ENCODE peak calls at places on chromosomes 2 and 18, in eight cellular contexts. A is activated CD4-positive, alpha-beta T cell treated with anti-CD3 and anti-CD28 coated beads, Interleukin-2, amount 10 ng/mL, durations not matched to agents 7 days and 5 days; G is GM04503; S is globus pallidus; H is Calu3; U is AG09319; X is non-pigmented ciliary epithelial cell; I is IMR-90. N is an unnamed sample.

GRCh38 chr2:219569635-219570034 is 1.7 kb downstream of the OBSL1 start:
- DNase-seq in A (no peak), G (no peak), S (no peak), H (no peak), U (no peak), X (no peak), I (no peak), N (no peak)

GRCh38 chr2:222952204-222952603 is 91.4 kb downstream of the ACSL3 start:
- DNase-seq in A (no peak), G (no peak), S (no peak), H (no peak), U (no peak), X (no peak), I (no peak), N (no peak)

GRCh38 chr2:122070241-122070731 is 314.8 kb downstream of the TSN start:
- DNase-seq in A (no peak), G (no peak), S (no peak), H (no peak), U (no peak), X (no peak), I (no peak), N (no peak)

GRCh38 chr2:37644191-37644590 is 27.3 kb downstream of the CDC42EP3 start:
- DNase-seq in A (no peak), G (no peak), S (no peak), H (no peak), U (no peak), X (no peak), I (no peak), N (no peak)

GRCh38 chr2:222241471-222241870 is 57.3 kb downstream of the PAX3 start:
- DNase-seq in A (no peak), G (no peak), S (no peak), H (no peak), U (no peak), X (no peak), I (no peak), N (no peak)

GRCh38 chr18:50432915-50433314 is 58.1 kb downstream of the SKA1 start:
- DNase-seq in A (no peak), G (no peak), S (no peak), H (no peak), U (no peak), X (no peak), I (no peak), N (no peak)

GRCh38 chr2:204899983-204900382 is 354.7 kb downstream of the PARD3B start:
- DNase-seq in A (no peak), G (no peak), S (no peak), H (no peak), U (no peak), X (no peak), I (no peak), N (no peak)

GRCh38 chr2:73232471-73233153 is 427 bp downstream of the PRADC1 start:
- DNase-seq in A (peak; percentile 31), G (no peak), S (peak; percentile 20), H (peak; percentile 24), U (no peak), X (no peak), I (no peak), N (no peak)

GRCh38 chr2:170928036-170928823 is 823 bp upstream of the GORASP2 start:
- DNase-seq in A (no peak), G (no peak), S (peak; percentile 4), H (peak; percentile 2), U (no peak), X (no peak), I (peak; percentile 31), N (no peak)

GRCh38 chr2:239349448-239350135 is 51.2 kb downstream of the HDAC4 start:
- DNase-seq in A (no peak), G (no peak), S (no peak), H (no peak), U (no peak), X (no peak), I (no peak), N (no peak)

GRCh38 chr18:58865714-58866113 is 1.0 kb downstream of the ZNF532 start:
- DNase-seq in A (no peak), G (no peak), S (no peak), H (no peak), U (no peak), X (no peak), I (no peak), N (no peak)

GRCh38 chr2:169705927-169706326 is 11.7 kb downstream of the PHOSPHO2 start:
- DNase-seq in A (no peak), G (peak; percentile 68), S (no peak), H (no peak), U (peak; percentile 71), X (no peak), I (peak; percentile 40), N (no peak)

GRCh38 chr2:96241901-96242611 is 23.7 kb downstream of the TMEM127 start:
- DNase-seq in A (peak; percentile 71), G (peak; percentile 64), S (peak; percentile 78), H (no peak), U (no peak), X (no peak), I (peak; percentile 86), N (peak; percentile 57)

GRCh38 chr2:217332866-217333265 is 473.0 kb upstream of the TNP1 start:
- DNase-seq in A (no peak), G (no peak), S (no peak), H (peak; percentile 85), U (no peak), X (no peak), I (no peak), N (no peak)

GRCh38 chr18:27839141-27839540 is 337.8 kb downstream of the CDH2 start:
- DNase-seq in A (no peak), G (no peak), S (no peak), H (peak; percentile 35), U (no peak), X (peak; percentile 93), I (peak; percentile 66), N (no peak)

GRCh38 chr18:79877163-79878091 is 74.0 kb downstream of the SLC66A2 start:
- DNase-seq in A (no peak), G (no peak), S (no peak), H (no peak), U (no peak), X (no peak), I (no peak), N (no peak)

GRCh38 chr2:186590538-186591441 is 934 bp downstream of the ITGAV start:
- DNase-seq in A (no peak), G (no peak), S (peak; percentile 74), H (peak; percentile 51), U (no peak), X (no peak), I (peak; percentile 45), N (peak; percentile 30)

GRCh38 chr2:156329031-156329921 is 3.2 kb downstream of the NR4A2 start:
- DNase-seq in A (no peak), G (no peak), S (no peak), H (no peak), U (no peak), X (no peak), I (no peak), N (peak; percentile 34)

GRCh38 chr2:24214880-24215279 is 40.0 kb downstream of the FAM228A start:
- DNase-seq in A (no peak), G (no peak), S (no peak), H (no peak), U (no peak), X (no peak), I (no peak), N (no peak)

GRCh38 chr2:88350641-88351601 is 101.6 kb downstream of the FOXI3 start:
- DNase-seq in A (peak; percentile 69), G (no peak), S (peak; percentile 1), H (peak; percentile 86), U (no peak), X (no peak), I (peak; percentile 12), N (peak; percentile 41)